ENCODE peak calls at places on chromosomes 13 and 19, in ten cellular contexts. One of them, this sample, is unnamed.

GRCh38 chr13:48244159-48244558 is 11.2 kb downstream of the ITM2B start:
- DNase-seq in heart left ventricle: no peak
- DNase-seq in PC-9: no peak
- DNase-seq in lower lobe of right lung: no peak
- DNase-seq in CD8-positive, alpha-beta T cell: no peak
- DNase-seq in thoracic aorta: no peak
- DNase-seq in effector memory CD4-positive, alpha-beta T cell: no peak
- DNase-seq in ascending aorta: no peak
- DNase-seq in MM.1S: no peak
- DNase-seq in psoas muscle: no peak
- DNase-seq in this sample: no peak

GRCh38 chr19:23415561-23416191 is 20.4 kb upstream of the ZNF91 start:
- DNase-seq in thoracic aorta: no peak
- DNase-seq in effector memory CD4-positive, alpha-beta T cell: no peak
- DNase-seq in heart left ventricle: peak; percentile 51
- DNase-seq in psoas muscle: no peak
- DNase-seq in CD8-positive, alpha-beta T cell: no peak
- DNase-seq in ascending aorta: no peak
- DNase-seq in MM.1S: no peak
- DNase-seq in lower lobe of right lung: no peak
- DNase-seq in PC-9: no peak
- DNase-seq in this sample: peak; percentile 92

GRCh38 chr13:44283598-44283997 is 90.0 kb upstream of the SERP2 start:
- DNase-seq in effector memory CD4-positive, alpha-beta T cell: no peak
- DNase-seq in thoracic aorta: no peak
- DNase-seq in heart left ventricle: no peak
- DNase-seq in psoas muscle: no peak
- DNase-seq in PC-9: no peak
- DNase-seq in MM.1S: no peak
- DNase-seq in CD8-positive, alpha-beta T cell: no peak
- DNase-seq in lower lobe of right lung: no peak
- DNase-seq in ascending aorta: no peak
- DNase-seq in this sample: no peak

GRCh38 chr19:49387936-49388372 is at the start of gene KASH5:
- DNase-seq in effector memory CD4-positive, alpha-beta T cell: peak; percentile 82
- DNase-seq in lower lobe of right lung: peak; percentile 90
- DNase-seq in CD8-positive, alpha-beta T cell: peak; percentile 62
- DNase-seq in ascending aorta: no peak
- DNase-seq in psoas muscle: peak; percentile 83
- DNase-seq in MM.1S: peak; percentile 89
- DNase-seq in thoracic aorta: no peak
- DNase-seq in heart left ventricle: peak; percentile 73
- DNase-seq in PC-9: peak; percentile 59
- DNase-seq in this sample: peak; percentile 61

GRCh38 chr13:65943711-65944110 is 1286.4 kb downstream of the PCDH9 start:
- DNase-seq in heart left ventricle: no peak
- DNase-seq in thoracic aorta: no peak
- DNase-seq in MM.1S: no peak
- DNase-seq in CD8-positive, alpha-beta T cell: no peak
- DNase-seq in lower lobe of right lung: no peak
- DNase-seq in effector memory CD4-positive, alpha-beta T cell: no peak
- DNase-seq in ascending aorta: no peak
- DNase-seq in PC-9: no peak
- DNase-seq in psoas muscle: no peak
- DNase-seq in this sample: no peak

GRCh38 chr19:34254552-34255432 is at the start of gene GARRE1:
- DNase-seq in ascending aorta: no peak
- DNase-seq in lower lobe of right lung: peak; percentile 59
- DNase-seq in effector memory CD4-positive, alpha-beta T cell: peak; percentile 80
- DNase-seq in MM.1S: peak; percentile 88
- DNase-seq in PC-9: no peak
- DNase-seq in CD8-positive, alpha-beta T cell: no peak
- DNase-seq in psoas muscle: peak; percentile 50
- DNase-seq in thoracic aorta: no peak
- DNase-seq in heart left ventricle: peak; percentile 42
- DNase-seq in this sample: peak; percentile 81

GRCh38 chr19:30214651-30215051 is 157.5 kb upstream of the ZNF536 start:
- DNase-seq in psoas muscle: no peak
- DNase-seq in MM.1S: no peak
- DNase-seq in thoracic aorta: no peak
- DNase-seq in ascending aorta: no peak
- DNase-seq in PC-9: peak; percentile 49
- DNase-seq in lower lobe of right lung: no peak
- DNase-seq in heart left ventricle: no peak
- DNase-seq in CD8-positive, alpha-beta T cell: no peak
- DNase-seq in effector memory CD4-positive, alpha-beta T cell: no peak
- DNase-seq in this sample: no peak

GRCh38 chr19:58328999-58329398 is 2.2 kb downstream of the ZSCAN22 start:
- DNase-seq in CD8-positive, alpha-beta T cell: no peak
- DNase-seq in ascending aorta: no peak
- DNase-seq in PC-9: no peak
- DNase-seq in heart left ventricle: no peak
- DNase-seq in lower lobe of right lung: no peak
- DNase-seq in effector memory CD4-positive, alpha-beta T cell: no peak
- DNase-seq in MM.1S: no peak
- DNase-seq in thoracic aorta: no peak
- DNase-seq in psoas muscle: no peak
- DNase-seq in this sample: no peak

GRCh38 chr19:50814883-50815282 is 8.7 kb downstream of the KLK1 start:
- DNase-seq in thoracic aorta: no peak
- DNase-seq in MM.1S: no peak
- DNase-seq in effector memory CD4-positive, alpha-beta T cell: no peak
- DNase-seq in lower lobe of right lung: no peak
- DNase-seq in psoas muscle: no peak
- DNase-seq in CD8-positive, alpha-beta T cell: no peak
- DNase-seq in heart left ventricle: no peak
- DNase-seq in ascending aorta: no peak
- DNase-seq in PC-9: no peak
- DNase-seq in this sample: no peak

GRCh38 chr19:48390188-48391099 is 907 bp downstream of the KDELR1 start:
- DNase-seq in psoas muscle: peak; percentile 70
- DNase-seq in MM.1S: peak; percentile 57
- DNase-seq in thoracic aorta: no peak
- DNase-seq in effector memory CD4-positive, alpha-beta T cell: peak; percentile 41
- DNase-seq in PC-9: no peak
- DNase-seq in ascending aorta: peak; percentile 79
- DNase-seq in lower lobe of right lung: peak; percentile 77
- DNase-seq in heart left ventricle: peak; percentile 76
- DNase-seq in CD8-positive, alpha-beta T cell: peak; percentile 34
- DNase-seq in this sample: peak; percentile 66

GRCh38 chr19:19338082-19338481 is 17.5 kb downstream of the MAU2 start:
- DNase-seq in thoracic aorta: no peak
- DNase-seq in effector memory CD4-positive, alpha-beta T cell: no peak
- DNase-seq in CD8-positive, alpha-beta T cell: no peak
- DNase-seq in psoas muscle: no peak
- DNase-seq in heart left ventricle: no peak
- DNase-seq in MM.1S: no peak
- DNase-seq in lower lobe of right lung: no peak
- DNase-seq in PC-9: no peak
- DNase-seq in ascending aorta: no peak
- DNase-seq in this sample: peak; percentile 40

GRCh38 chr13:67554746-67555452 is 324.8 kb upstream of the PCDH9 start:
- DNase-seq in CD8-positive, alpha-beta T cell: no peak
- DNase-seq in lower lobe of right lung: no peak
- DNase-seq in PC-9: no peak
- DNase-seq in effector memory CD4-positive, alpha-beta T cell: no peak
- DNase-seq in heart left ventricle: no peak
- DNase-seq in psoas muscle: no peak
- DNase-seq in MM.1S: no peak
- DNase-seq in thoracic aorta: no peak
- DNase-seq in ascending aorta: no peak
- DNase-seq in this sample: no peak

GRCh38 chr19:51729781-51730180 is 6.0 kb upstream of the HAS1 start:
- DNase-seq in CD8-positive, alpha-beta T cell: no peak
- DNase-seq in thoracic aorta: no peak
- DNase-seq in heart left ventricle: no peak
- DNase-seq in effector memory CD4-positive, alpha-beta T cell: no peak
- DNase-seq in lower lobe of right lung: no peak
- DNase-seq in psoas muscle: no peak
- DNase-seq in ascending aorta: no peak
- DNase-seq in MM.1S: no peak
- DNase-seq in PC-9: no peak
- DNase-seq in this sample: no peak

GRCh38 chr19:37699057-37699456 is 20.5 kb downstream of the ZNF607 start:
- DNase-seq in CD8-positive, alpha-beta T cell: no peak
- DNase-seq in psoas muscle: no peak
- DNase-seq in thoracic aorta: no peak
- DNase-seq in lower lobe of right lung: no peak
- DNase-seq in MM.1S: no peak
- DNase-seq in ascending aorta: no peak
- DNase-seq in PC-9: no peak
- DNase-seq in heart left ventricle: no peak
- DNase-seq in effector memory CD4-positive, alpha-beta T cell: no peak
- DNase-seq in this sample: no peak

GRCh38 chr19:19613456-19613855 is 5.0 kb downstream of the PBX4 start:
- DNase-seq in effector memory CD4-positive, alpha-beta T cell: no peak
- DNase-seq in PC-9: peak; percentile 90
- DNase-seq in lower lobe of right lung: no peak
- DNase-seq in heart left ventricle: no peak
- DNase-seq in ascending aorta: no peak
- DNase-seq in psoas muscle: no peak
- DNase-seq in thoracic aorta: no peak
- DNase-seq in MM.1S: no peak
- DNase-seq in CD8-positive, alpha-beta T cell: no peak
- DNase-seq in this sample: peak; percentile 51

DNA sequence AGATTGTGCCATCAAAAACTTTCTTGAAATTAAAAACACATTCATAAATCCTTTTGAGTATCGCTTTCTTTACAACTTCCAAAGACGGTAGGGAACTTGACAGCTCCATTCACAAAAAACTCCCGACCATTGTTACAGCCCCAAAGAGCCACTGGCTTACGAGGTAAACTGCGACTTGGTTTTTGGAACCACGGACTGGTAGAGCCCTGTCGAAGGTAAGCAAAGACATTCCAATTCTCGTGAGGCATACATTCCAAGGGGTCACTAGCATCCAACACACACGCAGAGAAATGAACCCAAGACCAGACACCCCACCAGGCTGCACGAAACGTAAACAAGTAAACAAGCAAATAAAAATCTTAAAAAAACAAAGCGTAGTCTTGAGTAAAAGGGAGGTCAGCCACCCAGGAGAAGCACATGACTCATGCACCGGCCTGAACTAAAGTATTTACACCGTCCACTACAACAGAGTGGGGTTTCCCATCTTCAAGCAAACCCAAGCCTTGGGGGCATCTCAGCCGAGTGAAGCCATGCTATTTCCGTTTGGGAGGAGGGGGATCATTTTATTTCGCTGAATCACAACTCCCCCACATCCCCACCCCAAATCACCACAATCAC is 1.4 kb downstream of the BRD4 start:
- DNase-seq in PC-9: peak; percentile 82
- DNase-seq in lower lobe of right lung: no peak
- DNase-seq in CD8-positive, alpha-beta T cell: no peak
- DNase-seq in psoas muscle: no peak
- DNase-seq in MM.1S: no peak
- DNase-seq in thoracic aorta: no peak
- DNase-seq in heart left ventricle: no peak
- DNase-seq in ascending aorta: peak; percentile 76
- DNase-seq in effector memory CD4-positive, alpha-beta T cell: peak; percentile 15
- DNase-seq in this sample: peak; percentile 42
- H3K4me1 ChIP-seq in PC-9: peaks cover 49% of the 10 kb centered on the region
- H3K4me1 ChIP-seq in lower lobe of right lung: peaks cover 68% of the 10 kb centered on the region
- H3K4me1 ChIP-seq in CD8-positive, alpha-beta T cell: peaks cover 54% of the 10 kb centered on the region
- H3K4me1 ChIP-seq in psoas muscle: peaks cover 73% of the 10 kb centered on the region
- H3K4me1 ChIP-seq in MM.1S: peaks cover 7% of the 10 kb centered on the region
- H3K4me1 ChIP-seq in thoracic aorta: peaks cover 52% of the 10 kb centered on the region
- H3K4me1 ChIP-seq in heart left ventricle: peaks cover 66% of the 10 kb centered on the region
- H3K4me1 ChIP-seq in ascending aorta: peaks cover 64% of the 10 kb centered on the region
- H3K4me1 ChIP-seq in effector memory CD4-positive, alpha-beta T cell: peaks cover 38% of the 10 kb centered on the region
- H3K4me1 ChIP-seq in this sample: peaks cover 15% of the 10 kb centered on the region

DNA sequence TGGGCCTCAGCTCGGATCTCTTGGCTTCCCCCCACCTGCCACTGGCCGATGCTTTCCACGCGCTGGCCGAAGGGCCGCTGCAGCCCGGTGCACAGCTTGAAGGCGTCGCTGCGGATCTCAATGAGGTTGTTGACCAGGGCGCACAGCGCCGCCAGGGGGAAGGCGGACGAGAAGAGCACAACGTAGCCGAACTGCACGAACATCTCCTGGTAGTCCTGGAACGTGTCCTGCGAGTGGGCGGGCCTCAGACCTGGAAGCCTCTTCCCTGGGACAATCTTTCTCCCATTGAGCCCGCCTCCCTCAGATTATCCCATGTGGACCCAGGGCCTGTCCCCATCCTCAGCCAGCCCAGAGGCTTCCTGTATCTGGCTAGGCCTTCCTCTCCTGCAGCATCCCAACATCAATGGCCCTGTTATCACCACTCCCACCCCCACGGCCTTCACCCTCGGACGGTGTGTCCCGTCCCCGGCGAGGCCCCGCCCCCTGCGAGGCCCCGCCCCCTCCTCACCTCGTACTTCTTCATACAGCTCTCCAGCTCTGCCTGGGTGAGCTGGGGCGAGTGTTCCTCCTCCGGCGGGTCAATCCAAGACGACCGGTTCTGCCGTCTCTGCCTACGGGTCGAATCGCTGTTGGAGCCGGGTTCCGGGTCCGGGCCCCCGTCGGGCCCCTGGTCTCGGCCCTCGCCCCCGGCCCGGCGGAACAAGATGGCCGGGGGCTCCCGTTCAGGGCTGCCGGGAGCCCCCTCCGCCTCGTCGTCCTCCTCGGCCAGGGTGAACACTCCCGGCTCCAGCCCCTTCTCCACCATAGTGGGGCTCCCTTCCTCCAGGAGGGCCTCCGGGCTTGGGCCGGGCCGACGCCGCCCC is 6.8 kb downstream of the ANO8 start:
- DNase-seq in lower lobe of right lung: peak; percentile 88
- DNase-seq in effector memory CD4-positive, alpha-beta T cell: peak; percentile 52
- DNase-seq in ascending aorta: no peak
- DNase-seq in PC-9: peak; percentile 87
- DNase-seq in MM.1S: no peak
- DNase-seq in psoas muscle: no peak
- DNase-seq in CD8-positive, alpha-beta T cell: no peak
- DNase-seq in thoracic aorta: no peak
- DNase-seq in heart left ventricle: no peak
- DNase-seq in this sample: peak; percentile 87
- H3K36me3 ChIP-seq in lower lobe of right lung: peaks cover 4% of the 10 kb centered on the region
- H3K36me3 ChIP-seq in effector memory CD4-positive, alpha-beta T cell: no peaks in the 10 kb centered on the region
- H3K36me3 ChIP-seq in ascending aorta: no peaks in the 10 kb centered on the region
- H3K36me3 ChIP-seq in PC-9: no peaks in the 10 kb centered on the region
- H3K36me3 ChIP-seq in MM.1S: no peaks in the 10 kb centered on the region
- H3K36me3 ChIP-seq in psoas muscle: no peaks in the 10 kb centered on the region
- H3K36me3 ChIP-seq in CD8-positive, alpha-beta T cell: no peaks in the 10 kb centered on the region
- H3K36me3 ChIP-seq in thoracic aorta: peaks cover 4% of the 10 kb centered on the region
- H3K36me3 ChIP-seq in heart left ventricle: no peaks in the 10 kb centered on the region
- H3K36me3 ChIP-seq in this sample: no peaks in the 10 kb centered on the region

GRCh38 chr13:33164331-33164730 is 121.2 kb downstream of the STARD13 start:
- DNase-seq in psoas muscle: no peak
- DNase-seq in MM.1S: no peak
- DNase-seq in lower lobe of right lung: no peak
- DNase-seq in ascending aorta: no peak
- DNase-seq in CD8-positive, alpha-beta T cell: no peak
- DNase-seq in thoracic aorta: no peak
- DNase-seq in heart left ventricle: no peak
- DNase-seq in effector memory CD4-positive, alpha-beta T cell: no peak
- DNase-seq in PC-9: no peak
- DNase-seq in this sample: no peak
- H3K27ac ChIP-seq in psoas muscle: no peak overlapping the region
- H3K27ac ChIP-seq in MM.1S: no peak overlapping the region
- H3K27ac ChIP-seq in lower lobe of right lung: no peak overlapping the region
- H3K27ac ChIP-seq in ascending aorta: no peak overlapping the region
- H3K27ac ChIP-seq in CD8-positive, alpha-beta T cell: no peak overlapping the region
- H3K27ac ChIP-seq in thoracic aorta: no peak overlapping the region
- H3K27ac ChIP-seq in heart left ventricle: no peak overlapping the region
- H3K27ac ChIP-seq in effector memory CD4-positive, alpha-beta T cell: no peak overlapping the region
- H3K27ac ChIP-seq in PC-9: no peak overlapping the region
- H3K27ac ChIP-seq in this sample: no peak overlapping the region

GRCh38 chr13:42477588-42478190 is 96.3 kb upstream of the TNFSF11 start:
- DNase-seq in MM.1S: no peak
- DNase-seq in thoracic aorta: no peak
- DNase-seq in effector memory CD4-positive, alpha-beta T cell: no peak
- DNase-seq in lower lobe of right lung: no peak
- DNase-seq in ascending aorta: no peak
- DNase-seq in CD8-positive, alpha-beta T cell: no peak
- DNase-seq in psoas muscle: peak; percentile 17
- DNase-seq in PC-9: no peak
- DNase-seq in heart left ventricle: peak; percentile 31
- DNase-seq in this sample: no peak
- H3K4me1 ChIP-seq in MM.1S: no peaks in the 10 kb centered on the region
- H3K4me1 ChIP-seq in thoracic aorta: no peaks in the 10 kb centered on the region
- H3K4me1 ChIP-seq in effector memory CD4-positive, alpha-beta T cell: no peaks in the 10 kb centered on the region
- H3K4me1 ChIP-seq in lower lobe of right lung: no peaks in the 10 kb centered on the region
- H3K4me1 ChIP-seq in ascending aorta: no peaks in the 10 kb centered on the region
- H3K4me1 ChIP-seq in CD8-positive, alpha-beta T cell: no peaks in the 10 kb centered on the region
- H3K4me1 ChIP-seq in psoas muscle: no peaks in the 10 kb centered on the region
- H3K4me1 ChIP-seq in PC-9: no peaks in the 10 kb centered on the region
- H3K4me1 ChIP-seq in heart left ventricle: no peaks in the 10 kb centered on the region
- H3K4me1 ChIP-seq in this sample: no peaks in the 10 kb centered on the region

This sample was measured in small intestine.